ENCODE peak calls at places on chromosomes 11 and 22, in five cellular contexts. E is aorta, K is nephron progenitor cell, V is GM23248, P is stromal cell of bone marrow. M is an unnamed sample.
A peak's percentile ranks its signal among the peaks of the same experiment; 100 is the strongest.

GRCh38 chr11:119100246-119100959 is 1.2 kb downstream of the DPAGT1 start:
- DNase-seq in V (peak; percentile 65), K (no peak), E (peak; percentile 30), P (peak; percentile 26), M (peak; percentile 65)

GRCh38 chr11:117610045-117610444 is 187.0 kb downstream of the DSCAML1 start:
- DNase-seq in P (no peak), V (no peak), E (no peak), K (no peak), M (peak; percentile 67)

GRCh38 chr11:44112083-44112865 is 16.8 kb downstream of the EXT2 start:
- DNase-seq in P (peak; percentile 45), V (peak; percentile 88), E (no peak), K (no peak), M (peak; percentile 80)

GRCh38 chr11:77821349-77821851 is 456 bp downstream of the AAMDC start:
- DNase-seq in V (peak; percentile 65), P (peak; percentile 21), E (peak; percentile 50), K (peak; percentile 41), M (peak; percentile 57)

GRCh38 chr22:36215976-36216375 is 14.4 kb upstream of the APOL4 start:
- DNase-seq in V (no peak), K (no peak), E (no peak), P (no peak), M (no peak)

GRCh38 chr11:36313073-36313472 is 17.0 kb downstream of the PRR5L start:
- DNase-seq in P (no peak), K (no peak), V (no peak), E (no peak), M (no peak)

GRCh38 chr11:100687032-100687629 is at the start of gene ARHGAP42:
- DNase-seq in V (peak; percentile 71), E (peak; percentile 71), P (no peak), K (peak; percentile 80), M (peak; percentile 72)

GRCh38 chr22:19696504-19697276 is 17.6 kb upstream of the SEPTIN5 start:
- DNase-seq in P (no peak), K (no peak), V (no peak), E (no peak), M (no peak)

GRCh38 chr11:115871161-115871750 is 367.0 kb upstream of the CADM1 start:
- DNase-seq in K (no peak), P (no peak), E (no peak), V (no peak), M (no peak)

GRCh38 chr11:95704865-95705264 is 84.7 kb downstream of the FAM76B start:
- DNase-seq in P (no peak), K (no peak), E (no peak), V (no peak), M (no peak)

GRCh38 chr11:32110795-32111194 is 19.9 kb downstream of the RCN1 start:
- DNase-seq in E (no peak), V (no peak), K (no peak), P (no peak), M (no peak)

GRCh38 chr11:8222820-8223512 is 40.7 kb downstream of the LMO1 start:
- DNase-seq in P (no peak), K (no peak), E (no peak), V (no peak), M (no peak)

GRCh38 chr11:125626381-125626950 is 1.5 kb downstream of the CHEK1 start:
- DNase-seq in V (peak; percentile 72), K (no peak), E (no peak), P (no peak), M (no peak)

GRCh38 chr11:47861762-47862161 is 13.6 kb upstream of the NUP160 start:
- DNase-seq in V (peak; percentile 91), E (no peak), P (no peak), K (no peak), M (peak; percentile 90)

GRCh38 chr11:113506893-113507292 is 31.7 kb upstream of the DRD2 start:
- DNase-seq in V (peak; percentile 32), P (no peak), E (no peak), K (no peak), M (no peak)

GRCh38 chr11:2587132-2587930 is 112.5 kb downstream of the KCNQ1OT1 start:
- DNase-seq in E (peak; percentile 33), P (no peak), V (no peak), K (no peak), M (no peak)

GRCh38 chr11:119721129-119722120 is 7.6 kb downstream of the NECTIN1 start:
- DNase-seq in V (peak; percentile 72), E (no peak), P (no peak), K (peak; percentile 60), M (peak; percentile 37)

GRCh38 chr22:31715157-31715778 is 34.7 kb downstream of the PRR14L start:
- DNase-seq in E (no peak), V (no peak), P (no peak), K (no peak), M (no peak)

GRCh38 chr11:62922189-62922589 is 1.0 kb upstream of the CHRM1 start:
- DNase-seq in K (no peak), P (no peak), V (no peak), E (no peak), M (no peak)

GRCh38 chr11:46330887-46331652 is 16.2 kb upstream of the DGKZ start:
- DNase-seq in V (no peak), K (no peak), P (no peak), E (no peak), M (no peak)

GRCh38 chr22:47395481-47395880 is 633.0 kb downstream of the TBC1D22A start:
- DNase-seq in E (no peak), V (no peak), P (no peak), K (no peak), M (no peak)

GRCh38 chr11:9092846-9093778 is 1.7 kb upstream of the SCUBE2 start:
- DNase-seq in E (no peak), P (no peak), K (no peak), V (peak; percentile 21), M (peak; percentile 27)

GRCh38 chr11:67277231-67277961 is 11.1 kb downstream of the GRK2 start:
- DNase-seq in E (peak; percentile 96), K (peak; percentile 55), P (peak; percentile 57), V (peak; percentile 88), M (peak; percentile 72)

GRCh38 chr11:57792060-57792541 is 30.5 kb downstream of the CTNND1 start:
- DNase-seq in V (no peak), E (peak; percentile 91), P (peak; percentile 28), K (no peak), M (no peak)

GRCh38 chr11:63489879-63490278 is 1.1 kb downstream of the PLAAT5 start:
- DNase-seq in V (no peak), P (no peak), E (no peak), K (no peak), M (peak; percentile 27)

GRCh38 chr11:95335989-95336388 is 105.0 kb upstream of the SESN3 start:
- DNase-seq in P (no peak), E (no peak), K (no peak), V (no peak), M (no peak)

GRCh38 chr22:22342697-22343602 is 98.4 kb downstream of the VPREB1 start:
- DNase-seq in E (no peak), P (no peak), V (peak; percentile 26), K (peak; percentile 82), M (peak; percentile 48)

M was measured in ELR.